ENCODE peak calls at places on chromosomes 6 and 20, in five cellular contexts. X is stimulated activated CD8-positive, alpha-beta memory T cell treated with anti-CD3 and anti-CD28 coated beads, Interleukin-15, amount 100 ng/mL, for 4 hours; A is ovary; G is T1000; I is GM12878. R is an unnamed sample.

GRCh38 chr6:158290659-158291058 is 21.6 kb upstream of the TULP4 start:
- DNase-seq in X (peak; percentile 15), A (no peak), G (no peak), I (peak; percentile 39), R (no peak)

GRCh38 chr6:167858086-167858591 is 31.4 kb downstream of the AFDN start:
- DNase-seq in X (no peak), A (no peak), G (no peak), I (no peak), R (no peak)

GRCh38 chr20:57849126-57849867 is 139.5 kb upstream of the PMEPA1 start:
- DNase-seq in X (no peak), A (no peak), G (no peak), I (no peak), R (no peak)

GRCh38 chr6:53107091-53107490 is 41.5 kb downstream of the GCM1 start:
- DNase-seq in X (no peak), A (no peak), G (no peak), I (no peak), R (no peak)

GRCh38 chr6:160239929-160240690 is 18.5 kb downstream of the SLC22A2 start:
- DNase-seq in X (no peak), A (no peak), G (no peak), I (no peak), R (no peak)

GRCh38 chr20:54475334-54476287 is at the start of gene DOK5:
- DNase-seq in X (no peak), A (peak; percentile 30), G (no peak), I (no peak), R (peak; percentile 72)

GRCh38 chr20:47956261-47956995 is 171.1 kb upstream of the SULF2 start:
- DNase-seq in X (no peak), A (no peak), G (no peak), I (no peak), R (no peak)

GRCh38 chr6:1819007-1819406 is 209.3 kb downstream of the FOXC1 start:
- DNase-seq in X (no peak), A (no peak), G (no peak), I (no peak), R (no peak)

GRCh38 chr6:46090115-46091079 is 39.4 kb upstream of the ENPP4 start:
- DNase-seq in X (peak; percentile 4), A (peak; percentile 48), G (peak; percentile 8), I (peak; percentile 17), R (peak; percentile 55)

GRCh38 chr20:334578-334977 is 9.2 kb downstream of the SOX12 start:
- DNase-seq in X (no peak), A (no peak), G (no peak), I (no peak), R (no peak)

GRCh38 chr20:42338274-42339172 is 720.3 kb upstream of the CHD6 start:
- DNase-seq in X (no peak), A (no peak), G (no peak), I (no peak), R (peak; percentile 63)

GRCh38 chr6:30821862-30822784 is 62.2 kb upstream of the DDR1 start:
- DNase-seq in X (no peak), A (no peak), G (no peak), I (no peak), R (no peak)

GRCh38 chr20:32559753-32560380 is 25.3 kb downstream of the NOL4L start:
- DNase-seq in X (no peak), A (no peak), G (no peak), I (no peak), R (no peak)

GRCh38 chr6:159608961-159609673 is 83.9 kb downstream of the SOD2 start:
- DNase-seq in X (no peak), A (no peak), G (no peak), I (no peak), R (no peak)

GRCh38 chr20:17809714-17810631 is 110.2 kb downstream of the BANF2 start:
- DNase-seq in X (no peak), A (no peak), G (no peak), I (no peak), R (no peak)

GRCh38 chr6:163489584-163489983 is 75.1 kb downstream of the QKI start:
- DNase-seq in X (no peak), A (no peak), G (no peak), I (no peak), R (no peak)

GRCh38 chr6:138600726-138601125 is 101.4 kb upstream of the NHSL1 start:
- DNase-seq in X (no peak), A (no peak), G (no peak), I (no peak), R (no peak)

GRCh38 chr6:30158475-30159025 is 2.5 kb downstream of the TRIM10 start:
- DNase-seq in X (no peak), A (no peak), G (no peak), I (no peak), R (no peak)

GRCh38 chr20:4585104-4585753 is 136.5 kb upstream of the PRND start:
- DNase-seq in X (no peak), A (no peak), G (peak; percentile 50), I (no peak), R (no peak)

GRCh38 chr6:4856779-4857178 is 80.6 kb downstream of the CDYL start:
- DNase-seq in X (no peak), A (no peak), G (no peak), I (no peak), R (no peak)

GRCh38 chr6:16576391-16577368 is 184.6 kb downstream of the ATXN1 start:
- DNase-seq in X (no peak), A (no peak), G (peak; percentile 9), I (peak; percentile 59), R (no peak)

GRCh38 chr6:16286151-16286522 is 47.8 kb downstream of the GMPR start:
- DNase-seq in X (no peak), A (no peak), G (no peak), I (no peak), R (no peak)

GRCh38 chr6:39646751-39647420 is 78.3 kb downstream of the KIF6 start:
- DNase-seq in X (no peak), A (no peak), G (no peak), I (peak; percentile 12), R (no peak)

GRCh38 chr6:63347599-63347998 is 27.8 kb upstream of the LGSN start:
- DNase-seq in X (no peak), A (no peak), G (no peak), I (no peak), R (no peak)

GRCh38 chr6:10395171-10395945 is 19.5 kb downstream of the TFAP2A start:
- DNase-seq in X (no peak), A (no peak), G (no peak), I (no peak), R (no peak)

GRCh38 chr6:18551228-18551627 is 164.1 kb downstream of the RNF144B start:
- DNase-seq in X (no peak), A (no peak), G (peak; percentile 3), I (no peak), R (no peak)

GRCh38 chr6:128600397-128600951 is 80.1 kb upstream of the PTPRK start:
- DNase-seq in X (no peak), A (no peak), G (peak; percentile 21), I (peak; percentile 11), R (no peak)

R was measured in Right ventricle myocardium superior.